ENCODE peak calls at places on chromosome 20, in six cellular contexts. One of them, this sample, is unnamed.
A peak's percentile ranks its signal among the peaks of the same experiment; 100 is the strongest.

GRCh38 chr20:31570021-31570463 is 35.0 kb upstream of the ID1 start:
- DNase-seq in EL: no peak
- DNase-seq in GDM1: no peak
- DNase-seq in activated T-cell treated with anti-CD3 and anti-CD28 coated beads for 24 hours: no peak
- DNase-seq in effector CD4-positive, alpha-beta T cell: no peak
- DNase-seq in A549: no peak
- DNase-seq in this sample: no peak

GRCh38 chr20:50712771-50713676 is 18.4 kb upstream of the PARD6B start:
- DNase-seq in EL: no peak
- DNase-seq in GDM1: no peak
- DNase-seq in activated T-cell treated with anti-CD3 and anti-CD28 coated beads for 24 hours: no peak
- DNase-seq in effector CD4-positive, alpha-beta T cell: no peak
- DNase-seq in A549: no peak
- DNase-seq in this sample: no peak

GRCh38 chr20:10077081-10077471 is 42.3 kb downstream of the ANKEF1 start:
- DNase-seq in EL: no peak
- DNase-seq in GDM1: no peak
- DNase-seq in activated T-cell treated with anti-CD3 and anti-CD28 coated beads for 24 hours: no peak
- DNase-seq in effector CD4-positive, alpha-beta T cell: no peak
- DNase-seq in A549: no peak
- DNase-seq in this sample: no peak

GRCh38 chr20:38315290-38315966 is 11.5 kb downstream of the BPI start:
- DNase-seq in EL: peak; percentile 46
- DNase-seq in GDM1: no peak
- DNase-seq in activated T-cell treated with anti-CD3 and anti-CD28 coated beads for 24 hours: no peak
- DNase-seq in effector CD4-positive, alpha-beta T cell: no peak
- DNase-seq in A549: no peak
- DNase-seq in this sample: no peak

GRCh38 chr20:19811231-19811630 is 53.2 kb downstream of the RIN2 start:
- DNase-seq in EL: no peak
- DNase-seq in GDM1: no peak
- DNase-seq in activated T-cell treated with anti-CD3 and anti-CD28 coated beads for 24 hours: no peak
- DNase-seq in effector CD4-positive, alpha-beta T cell: no peak
- DNase-seq in A549: no peak
- DNase-seq in this sample: no peak

GRCh38 chr20:39070484-39071231 is 108.5 kb downstream of the DHX35 start:
- DNase-seq in EL: peak; percentile 81
- DNase-seq in GDM1: no peak
- DNase-seq in activated T-cell treated with anti-CD3 and anti-CD28 coated beads for 24 hours: no peak
- DNase-seq in effector CD4-positive, alpha-beta T cell: no peak
- DNase-seq in A549: no peak
- DNase-seq in this sample: no peak

GRCh38 chr20:37516697-37517370 is 4.2 kb upstream of the NNAT start:
- DNase-seq in EL: peak; percentile 31
- DNase-seq in GDM1: no peak
- DNase-seq in activated T-cell treated with anti-CD3 and anti-CD28 coated beads for 24 hours: no peak
- DNase-seq in effector CD4-positive, alpha-beta T cell: no peak
- DNase-seq in A549: no peak
- DNase-seq in this sample: no peak

GRCh38 chr20:31945790-31946189 is 6.1 kb downstream of the PDRG1 start:
- DNase-seq in EL: no peak
- DNase-seq in GDM1: no peak
- DNase-seq in activated T-cell treated with anti-CD3 and anti-CD28 coated beads for 24 hours: no peak
- DNase-seq in effector CD4-positive, alpha-beta T cell: no peak
- DNase-seq in A549: no peak
- DNase-seq in this sample: no peak

GRCh38 chr20:44154521-44155001 is 32.4 kb downstream of the JPH2 start:
- DNase-seq in EL: peak; percentile 86
- DNase-seq in GDM1: no peak
- DNase-seq in activated T-cell treated with anti-CD3 and anti-CD28 coated beads for 24 hours: no peak
- DNase-seq in effector CD4-positive, alpha-beta T cell: no peak
- DNase-seq in A549: no peak
- DNase-seq in this sample: no peak

GRCh38 chr20:13221313-13221672 is 219 bp downstream of the ISM1 start:
- DNase-seq in EL: no peak
- DNase-seq in GDM1: no peak
- DNase-seq in activated T-cell treated with anti-CD3 and anti-CD28 coated beads for 24 hours: no peak
- DNase-seq in effector CD4-positive, alpha-beta T cell: no peak
- DNase-seq in A549: no peak
- DNase-seq in this sample: no peak

GRCh38 chr20:63642518-63643247 is 10.5 kb downstream of the STMN3 start:
- DNase-seq in EL: no peak
- DNase-seq in GDM1: no peak
- DNase-seq in activated T-cell treated with anti-CD3 and anti-CD28 coated beads for 24 hours: no peak
- DNase-seq in effector CD4-positive, alpha-beta T cell: no peak
- DNase-seq in A549: no peak
- DNase-seq in this sample: no peak

GRCh38 chr20:56433221-56433879 is 21.3 kb downstream of the CASS4 start:
- DNase-seq in EL: peak; percentile 49
- DNase-seq in GDM1: no peak
- DNase-seq in activated T-cell treated with anti-CD3 and anti-CD28 coated beads for 24 hours: no peak
- DNase-seq in effector CD4-positive, alpha-beta T cell: no peak
- DNase-seq in A549: no peak
- DNase-seq in this sample: no peak

GRCh38 chr20:56350842-56351241 is 7.9 kb upstream of the FAM210B start:
- DNase-seq in EL: peak; percentile 90
- DNase-seq in GDM1: no peak
- DNase-seq in activated T-cell treated with anti-CD3 and anti-CD28 coated beads for 24 hours: no peak
- DNase-seq in effector CD4-positive, alpha-beta T cell: no peak
- DNase-seq in A549: no peak
- DNase-seq in this sample: no peak

GRCh38 chr20:31403886-31404285 is 2.1 kb downstream of the DEFB121 start:
- DNase-seq in EL: no peak
- DNase-seq in GDM1: no peak
- DNase-seq in activated T-cell treated with anti-CD3 and anti-CD28 coated beads for 24 hours: no peak
- DNase-seq in effector CD4-positive, alpha-beta T cell: no peak
- DNase-seq in A549: no peak
- DNase-seq in this sample: no peak

GRCh38 chr20:54219751-54220426 is 12.0 kb downstream of the PFDN4 start:
- DNase-seq in EL: peak; percentile 35
- DNase-seq in GDM1: no peak
- DNase-seq in activated T-cell treated with anti-CD3 and anti-CD28 coated beads for 24 hours: no peak
- DNase-seq in effector CD4-positive, alpha-beta T cell: no peak
- DNase-seq in A549: peak; percentile 46
- DNase-seq in this sample: peak; percentile 83

GRCh38 chr20:19883501-19883900 is 125.4 kb downstream of the RIN2 start:
- DNase-seq in EL: no peak
- DNase-seq in GDM1: no peak
- DNase-seq in activated T-cell treated with anti-CD3 and anti-CD28 coated beads for 24 hours: no peak
- DNase-seq in effector CD4-positive, alpha-beta T cell: no peak
- DNase-seq in A549: no peak
- DNase-seq in this sample: no peak

GRCh38 chr20:47749367-47749766 is 35.9 kb downstream of the SULF2 start:
- DNase-seq in EL: no peak
- DNase-seq in GDM1: no peak
- DNase-seq in activated T-cell treated with anti-CD3 and anti-CD28 coated beads for 24 hours: no peak
- DNase-seq in effector CD4-positive, alpha-beta T cell: no peak
- DNase-seq in A549: no peak
- DNase-seq in this sample: no peak

GRCh38 chr20:51195419-51195901 is 172.6 kb upstream of the KCNG1 start:
- DNase-seq in EL: peak; percentile 32
- DNase-seq in GDM1: no peak
- DNase-seq in activated T-cell treated with anti-CD3 and anti-CD28 coated beads for 24 hours: no peak
- DNase-seq in effector CD4-positive, alpha-beta T cell: no peak
- DNase-seq in A549: no peak
- DNase-seq in this sample: no peak

GRCh38 chr20:35820715-35821114 is 48.9 kb downstream of the PHF20 start:
- DNase-seq in EL: peak; percentile 59
- DNase-seq in GDM1: no peak
- DNase-seq in activated T-cell treated with anti-CD3 and anti-CD28 coated beads for 24 hours: no peak
- DNase-seq in effector CD4-positive, alpha-beta T cell: no peak
- DNase-seq in A549: no peak
- DNase-seq in this sample: no peak

GRCh38 chr20:24698189-24698588 is 228.8 kb downstream of the SYNDIG1 start:
- DNase-seq in EL: no peak
- DNase-seq in GDM1: no peak
- DNase-seq in activated T-cell treated with anti-CD3 and anti-CD28 coated beads for 24 hours: no peak
- DNase-seq in effector CD4-positive, alpha-beta T cell: no peak
- DNase-seq in A549: no peak
- DNase-seq in this sample: no peak

GRCh38 chr20:32789896-32790750 is 27.9 kb downstream of the DNMT3B start:
- DNase-seq in EL: peak; percentile 62
- DNase-seq in GDM1: peak; percentile 50
- DNase-seq in activated T-cell treated with anti-CD3 and anti-CD28 coated beads for 24 hours: peak; percentile 63
- DNase-seq in effector CD4-positive, alpha-beta T cell: peak; percentile 60
- DNase-seq in A549: peak; percentile 92
- DNase-seq in this sample: peak; percentile 97

This sample was measured in HuH-7.5.